ENCODE peak calls at places on chromosomes 1 and 21, in nine cellular contexts. One of them, this sample, is unnamed.

GRCh38 chr21:35940074-35940927 is 120.0 kb downstream of the SETD4 start:
- DNase-seq in BJ: peak
- DNase-seq in tibial nerve: peak
- DNase-seq in CD8-positive, alpha-beta T cell: no peak
- DNase-seq in AG10803: peak
- DNase-seq in psoas muscle: peak
- DNase-seq in colonic mucosa: peak
- DNase-seq in right atrium auricular region: peak
- DNase-seq in mammary epithelial cell: peak
- DNase-seq in this sample: peak

GRCh38 chr21:46639489-46640386 is 4.3 kb downstream of the PRMT2 start:
- DNase-seq in CD8-positive, alpha-beta T cell: no peak
- DNase-seq in mammary epithelial cell: no peak
- DNase-seq in colonic mucosa: no peak
- DNase-seq in AG10803: peak
- DNase-seq in BJ: no peak
- DNase-seq in tibial nerve: no peak
- DNase-seq in psoas muscle: no peak
- DNase-seq in right atrium auricular region: no peak
- DNase-seq in this sample: peak

GRCh38 chr1:226424228-226425003 is 16.5 kb upstream of the PARP1 start:
- DNase-seq in right atrium auricular region: no peak
- DNase-seq in BJ: no peak
- DNase-seq in CD8-positive, alpha-beta T cell: peak
- DNase-seq in psoas muscle: no peak
- DNase-seq in AG10803: peak
- DNase-seq in colonic mucosa: no peak
- DNase-seq in mammary epithelial cell: peak
- DNase-seq in tibial nerve: no peak
- DNase-seq in this sample: peak

GRCh38 chr1:59502009-59502691 is 205.3 kb downstream of the FGGY start:
- DNase-seq in right atrium auricular region: no peak
- DNase-seq in psoas muscle: no peak
- DNase-seq in colonic mucosa: no peak
- DNase-seq in BJ: no peak
- DNase-seq in AG10803: peak
- DNase-seq in CD8-positive, alpha-beta T cell: no peak
- DNase-seq in mammary epithelial cell: peak
- DNase-seq in tibial nerve: no peak
- DNase-seq in this sample: no peak

GRCh38 chr1:165218666-165219065 is 137.8 kb downstream of the LMX1A start:
- DNase-seq in tibial nerve: no peak
- DNase-seq in psoas muscle: no peak
- DNase-seq in mammary epithelial cell: no peak
- DNase-seq in right atrium auricular region: no peak
- DNase-seq in colonic mucosa: no peak
- DNase-seq in BJ: no peak
- DNase-seq in CD8-positive, alpha-beta T cell: no peak
- DNase-seq in AG10803: no peak
- DNase-seq in this sample: no peak

GRCh38 chr1:194295690-194296089 is 1109.3 kb upstream of the B3GALT2 start:
- DNase-seq in mammary epithelial cell: peak
- DNase-seq in CD8-positive, alpha-beta T cell: peak
- DNase-seq in AG10803: no peak
- DNase-seq in tibial nerve: no peak
- DNase-seq in psoas muscle: no peak
- DNase-seq in BJ: no peak
- DNase-seq in right atrium auricular region: no peak
- DNase-seq in colonic mucosa: peak
- DNase-seq in this sample: peak

GRCh38 chr21:16608209-16608830 is 878.5 kb downstream of the USP25 start:
- DNase-seq in right atrium auricular region: no peak
- DNase-seq in tibial nerve: no peak
- DNase-seq in mammary epithelial cell: peak
- DNase-seq in psoas muscle: no peak
- DNase-seq in AG10803: no peak
- DNase-seq in colonic mucosa: no peak
- DNase-seq in CD8-positive, alpha-beta T cell: no peak
- DNase-seq in BJ: no peak
- DNase-seq in this sample: peak

GRCh38 chr1:226820935-226821718 is 49.3 kb upstream of the PSEN2 start:
- DNase-seq in BJ: peak
- DNase-seq in right atrium auricular region: peak
- DNase-seq in AG10803: peak
- DNase-seq in mammary epithelial cell: peak
- DNase-seq in CD8-positive, alpha-beta T cell: no peak
- DNase-seq in psoas muscle: peak
- DNase-seq in colonic mucosa: peak
- DNase-seq in tibial nerve: peak
- DNase-seq in this sample: peak

GRCh38 chr1:243575070-243575469 is 275.0 kb downstream of the AKT3 start:
- DNase-seq in right atrium auricular region: no peak
- DNase-seq in BJ: no peak
- DNase-seq in AG10803: no peak
- DNase-seq in mammary epithelial cell: no peak
- DNase-seq in CD8-positive, alpha-beta T cell: no peak
- DNase-seq in psoas muscle: no peak
- DNase-seq in colonic mucosa: no peak
- DNase-seq in tibial nerve: no peak
- DNase-seq in this sample: no peak

GRCh38 chr1:191888996-191889622 is 269.2 kb upstream of the RGS18 start:
- DNase-seq in right atrium auricular region: no peak
- DNase-seq in psoas muscle: no peak
- DNase-seq in tibial nerve: no peak
- DNase-seq in CD8-positive, alpha-beta T cell: no peak
- DNase-seq in AG10803: no peak
- DNase-seq in BJ: no peak
- DNase-seq in mammary epithelial cell: no peak
- DNase-seq in colonic mucosa: no peak
- DNase-seq in this sample: peak

GRCh38 chr1:86119214-86119764 is 37.3 kb downstream of the COL24A1 start:
- DNase-seq in right atrium auricular region: no peak
- DNase-seq in tibial nerve: no peak
- DNase-seq in BJ: no peak
- DNase-seq in psoas muscle: no peak
- DNase-seq in colonic mucosa: no peak
- DNase-seq in mammary epithelial cell: peak
- DNase-seq in AG10803: no peak
- DNase-seq in CD8-positive, alpha-beta T cell: no peak
- DNase-seq in this sample: peak

GRCh38 chr1:185483647-185484450 is 166.8 kb upstream of the IVNS1ABP start:
- DNase-seq in CD8-positive, alpha-beta T cell: no peak
- DNase-seq in psoas muscle: no peak
- DNase-seq in BJ: peak
- DNase-seq in tibial nerve: peak
- DNase-seq in colonic mucosa: no peak
- DNase-seq in right atrium auricular region: no peak
- DNase-seq in mammary epithelial cell: peak
- DNase-seq in AG10803: peak
- DNase-seq in this sample: peak

GRCh38 chr1:243642936-243643335 is 207.1 kb downstream of the AKT3 start:
- DNase-seq in AG10803: peak
- DNase-seq in tibial nerve: no peak
- DNase-seq in psoas muscle: no peak
- DNase-seq in CD8-positive, alpha-beta T cell: no peak
- DNase-seq in mammary epithelial cell: no peak
- DNase-seq in colonic mucosa: no peak
- DNase-seq in right atrium auricular region: no peak
- DNase-seq in BJ: no peak
- DNase-seq in this sample: peak

GRCh38 chr1:153771841-153772593 is 3.2 kb upstream of the SLC27A3 start:
- DNase-seq in CD8-positive, alpha-beta T cell: no peak
- DNase-seq in right atrium auricular region: no peak
- DNase-seq in colonic mucosa: no peak
- DNase-seq in AG10803: no peak
- DNase-seq in psoas muscle: no peak
- DNase-seq in tibial nerve: no peak
- DNase-seq in mammary epithelial cell: no peak
- DNase-seq in BJ: no peak
- DNase-seq in this sample: no peak

GRCh38 chr1:228058172-228058980 is 24.1 kb upstream of the ARF1 start:
- DNase-seq in CD8-positive, alpha-beta T cell: no peak
- DNase-seq in psoas muscle: no peak
- DNase-seq in BJ: no peak
- DNase-seq in mammary epithelial cell: no peak
- DNase-seq in AG10803: no peak
- DNase-seq in colonic mucosa: no peak
- DNase-seq in right atrium auricular region: no peak
- DNase-seq in tibial nerve: no peak
- DNase-seq in this sample: no peak

GRCh38 chr1:193143285-193143684 is 21.5 kb downstream of the CDC73 start:
- DNase-seq in tibial nerve: no peak
- DNase-seq in mammary epithelial cell: no peak
- DNase-seq in AG10803: peak
- DNase-seq in BJ: no peak
- DNase-seq in psoas muscle: no peak
- DNase-seq in colonic mucosa: no peak
- DNase-seq in right atrium auricular region: no peak
- DNase-seq in CD8-positive, alpha-beta T cell: no peak
- DNase-seq in this sample: peak

GRCh38 chr21:35408401-35408800 is 359.3 kb upstream of the RUNX1 start:
- DNase-seq in mammary epithelial cell: peak
- DNase-seq in AG10803: peak
- DNase-seq in BJ: no peak
- DNase-seq in right atrium auricular region: no peak
- DNase-seq in psoas muscle: no peak
- DNase-seq in colonic mucosa: no peak
- DNase-seq in tibial nerve: no peak
- DNase-seq in CD8-positive, alpha-beta T cell: no peak
- DNase-seq in this sample: no peak

GRCh38 chr1:168127493-168127892 is 9.2 kb downstream of the GPR161 start:
- DNase-seq in AG10803: no peak
- DNase-seq in BJ: no peak
- DNase-seq in tibial nerve: no peak
- DNase-seq in CD8-positive, alpha-beta T cell: no peak
- DNase-seq in right atrium auricular region: no peak
- DNase-seq in psoas muscle: no peak
- DNase-seq in mammary epithelial cell: no peak
- DNase-seq in colonic mucosa: no peak
- DNase-seq in this sample: no peak

GRCh38 chr1:11069233-11069950 is 9.6 kb upstream of the SRM start:
- DNase-seq in colonic mucosa: no peak
- DNase-seq in psoas muscle: no peak
- DNase-seq in mammary epithelial cell: no peak
- DNase-seq in AG10803: no peak
- DNase-seq in BJ: no peak
- DNase-seq in right atrium auricular region: no peak
- DNase-seq in tibial nerve: no peak
- DNase-seq in CD8-positive, alpha-beta T cell: no peak
- DNase-seq in this sample: no peak

GRCh38 chr1:87805661-87806376 is 477.1 kb downstream of the LMO4 start:
- DNase-seq in BJ: peak
- DNase-seq in CD8-positive, alpha-beta T cell: no peak
- DNase-seq in right atrium auricular region: no peak
- DNase-seq in mammary epithelial cell: peak
- DNase-seq in tibial nerve: no peak
- DNase-seq in colonic mucosa: no peak
- DNase-seq in psoas muscle: no peak
- DNase-seq in AG10803: peak
- DNase-seq in this sample: peak
- H3K4me3 ChIP-seq in BJ: no peak
- H3K4me3 ChIP-seq in CD8-positive, alpha-beta T cell: no peak
- H3K4me3 ChIP-seq in right atrium auricular region: no peak
- H3K4me3 ChIP-seq in mammary epithelial cell: no peak
- H3K4me3 ChIP-seq in tibial nerve: no peak
- H3K4me3 ChIP-seq in colonic mucosa: no peak
- H3K4me3 ChIP-seq in psoas muscle: no peak
- H3K4me3 ChIP-seq in AG10803: no peak
- H3K4me3 ChIP-seq in this sample: no peak

GRCh38 chr1:84757301-84757700 is 67.0 kb upstream of the SSX2IP start:
- DNase-seq in CD8-positive, alpha-beta T cell: no peak
- DNase-seq in tibial nerve: no peak
- DNase-seq in mammary epithelial cell: no peak
- DNase-seq in right atrium auricular region: no peak
- DNase-seq in BJ: no peak
- DNase-seq in colonic mucosa: no peak
- DNase-seq in psoas muscle: no peak
- DNase-seq in AG10803: no peak
- DNase-seq in this sample: no peak
- TF ChIP-seq CTCF in CD8-positive, alpha-beta T cell: no peak
- TF ChIP-seq CTCF in tibial nerve: no peak
- TF ChIP-seq CTCF in mammary epithelial cell: peak
- TF ChIP-seq CTCF in right atrium auricular region: peak
- TF ChIP-seq CTCF in BJ: no peak
- TF ChIP-seq CTCF in colonic mucosa: no peak
- TF ChIP-seq CTCF in psoas muscle: no peak
- TF ChIP-seq CTCF in AG10803: no peak
- TF ChIP-seq CTCF in this sample: no peak

GRCh38 chr1:208534604-208534907 is 290.4 kb upstream of the PLXNA2 start:
- DNase-seq in BJ: no peak
- DNase-seq in tibial nerve: no peak
- DNase-seq in mammary epithelial cell: no peak
- DNase-seq in AG10803: peak
- DNase-seq in colonic mucosa: no peak
- DNase-seq in psoas muscle: no peak
- DNase-seq in CD8-positive, alpha-beta T cell: no peak
- DNase-seq in right atrium auricular region: no peak
- DNase-seq in this sample: no peak

GRCh38 chr1:208535518-208535917 is 291.3 kb upstream of the PLXNA2 start:
- DNase-seq in psoas muscle: no peak
- DNase-seq in AG10803: no peak
- DNase-seq in CD8-positive, alpha-beta T cell: no peak
- DNase-seq in mammary epithelial cell: no peak
- DNase-seq in right atrium auricular region: no peak
- DNase-seq in BJ: no peak
- DNase-seq in colonic mucosa: no peak
- DNase-seq in tibial nerve: no peak
- DNase-seq in this sample: no peak

GRCh38 chr1:208538078-208538477 is 293.9 kb upstream of the PLXNA2 start:
- DNase-seq in psoas muscle: no peak
- DNase-seq in BJ: no peak
- DNase-seq in mammary epithelial cell: no peak
- DNase-seq in right atrium auricular region: no peak
- DNase-seq in colonic mucosa: no peak
- DNase-seq in tibial nerve: no peak
- DNase-seq in CD8-positive, alpha-beta T cell: no peak
- DNase-seq in AG10803: no peak
- DNase-seq in this sample: no peak

GRCh38 chr1:208534979-208535378 is 290.8 kb upstream of the PLXNA2 start:
- DNase-seq in BJ: no peak
- DNase-seq in colonic mucosa: no peak
- DNase-seq in mammary epithelial cell: no peak
- DNase-seq in psoas muscle: no peak
- DNase-seq in CD8-positive, alpha-beta T cell: no peak
- DNase-seq in AG10803: no peak
- DNase-seq in tibial nerve: no peak
- DNase-seq in right atrium auricular region: no peak
- DNase-seq in this sample: no peak

GRCh38 chr1:208536176-208536575 is 292.0 kb upstream of the PLXNA2 start:
- DNase-seq in tibial nerve: no peak
- DNase-seq in colonic mucosa: no peak
- DNase-seq in right atrium auricular region: no peak
- DNase-seq in AG10803: peak
- DNase-seq in BJ: no peak
- DNase-seq in mammary epithelial cell: no peak
- DNase-seq in psoas muscle: no peak
- DNase-seq in CD8-positive, alpha-beta T cell: no peak
- DNase-seq in this sample: no peak
- H3K4me3 ChIP-seq in tibial nerve: no peak
- H3K4me3 ChIP-seq in colonic mucosa: no peak
- H3K4me3 ChIP-seq in right atrium auricular region: no peak
- H3K4me3 ChIP-seq in AG10803: no peak
- H3K4me3 ChIP-seq in BJ: no peak
- H3K4me3 ChIP-seq in mammary epithelial cell: no peak
- H3K4me3 ChIP-seq in psoas muscle: no peak
- H3K4me3 ChIP-seq in CD8-positive, alpha-beta T cell: no peak
- H3K4me3 ChIP-seq in this sample: no peak

GRCh38 chr1:14769486-14770274 is 171.2 kb downstream of the KAZN start:
- DNase-seq in psoas muscle: no peak
- DNase-seq in CD8-positive, alpha-beta T cell: no peak
- DNase-seq in BJ: no peak
- DNase-seq in right atrium auricular region: no peak
- DNase-seq in tibial nerve: no peak
- DNase-seq in AG10803: no peak
- DNase-seq in colonic mucosa: no peak
- DNase-seq in mammary epithelial cell: no peak
- DNase-seq in this sample: no peak
- TF ChIP-seq CTCF in psoas muscle: no peak
- TF ChIP-seq CTCF in CD8-positive, alpha-beta T cell: no peak
- TF ChIP-seq CTCF in BJ: no peak
- TF ChIP-seq CTCF in right atrium auricular region: no peak
- TF ChIP-seq CTCF in tibial nerve: no peak
- TF ChIP-seq CTCF in AG10803: no peak
- TF ChIP-seq CTCF in colonic mucosa: no peak
- TF ChIP-seq CTCF in mammary epithelial cell: peak
- TF ChIP-seq CTCF in this sample: no peak

This sample was measured in cardiac fibroblast.